ENCODE peak calls at places on chromosomes 7 and 10, in seven cellular contexts. W is fibroblast of pulmonary artery, G is body of pancreas, E is fibroblast of lung, L is AG04450, B is AG10803, S is endothelial cell of umbilical vein. V is an unnamed sample.

GRCh38 chr7:69968969-69969368 is 370.7 kb downstream of the AUTS2 start:
- DNase-seq in W (no peak), G (no peak), E (no peak), L (no peak), B (no peak), S (no peak), V (no peak)

GRCh38 chr7:134548877-134549276 is at the start of gene AKR1B15:
- DNase-seq in W (peak; percentile 10), G (no peak), E (no peak), L (no peak), B (peak; percentile 49), S (no peak), V (no peak)

GRCh38 chr10:75399461-75400162 is 2.0 kb downstream of the ZNF503 start:
- DNase-seq in W (peak; percentile 86), G (peak; percentile 91), E (peak; percentile 69), L (no peak), B (peak; percentile 80), S (peak; percentile 75), V (no peak)

GRCh38 chr7:122038904-122039303 is 105.1 kb downstream of the AASS start:
- DNase-seq in W (no peak), G (no peak), E (peak; percentile 64), L (no peak), B (no peak), S (no peak), V (no peak)

GRCh38 chr7:5780801-5781496 is 514 bp downstream of the RNF216 start:
- DNase-seq in W (peak; percentile 30), G (peak; percentile 40), E (peak; percentile 38), L (no peak), B (peak; percentile 33), S (peak; percentile 46), V (no peak)

GRCh38 chr10:27241640-27242472 is 1.3 kb upstream of the ACBD5 start:
- DNase-seq in W (peak; percentile 95), G (peak; percentile 92), E (peak; percentile 93), L (peak; percentile 81), B (peak; percentile 94), S (peak; percentile 95), V (peak; percentile 87)

GRCh38 chr10:103111031-103111917 is 81.8 kb downstream of the NT5C2 start:
- DNase-seq in W (peak; percentile 57), G (no peak), E (peak; percentile 37), L (no peak), B (peak; percentile 40), S (no peak), V (no peak)

GRCh38 chr10:87504667-87505365 is at the start of gene MINPP1:
- DNase-seq in W (peak; percentile 80), G (peak; percentile 77), E (peak; percentile 88), L (peak; percentile 56), B (peak; percentile 81), S (peak; percentile 69), V (peak; percentile 19)

GRCh38 chr10:70445718-70446485 is 4.4 kb upstream of the NODAL start:
- DNase-seq in W (peak; percentile 37), G (no peak), E (peak; percentile 85), L (peak; percentile 84), B (peak; percentile 62), S (no peak), V (no peak)

GRCh38 chr10:84296071-84296981 is 32.1 kb upstream of the CCSER2 start:
- DNase-seq in W (peak; percentile 79), G (no peak), E (peak; percentile 75), L (peak; percentile 77), B (peak; percentile 57), S (peak; percentile 93), V (no peak)

GRCh38 chr10:110636572-110636931 is 7.6 kb upstream of the RBM20 start:
- DNase-seq in W (no peak), G (no peak), E (no peak), L (no peak), B (no peak), S (no peak), V (no peak)

GRCh38 chr7:102304668-102305067 is 18.0 kb downstream of the SH2B2 start:
- DNase-seq in W (no peak), G (no peak), E (no peak), L (no peak), B (no peak), S (no peak), V (no peak)

GRCh38 chr7:150339369-150339768 is 2.1 kb downstream of the RARRES2 start:
- DNase-seq in W (no peak), G (no peak), E (peak; percentile 52), L (no peak), B (no peak), S (no peak), V (no peak)

GRCh38 chr7:94440460-94441039 is 45.9 kb downstream of the COL1A2 start:
- DNase-seq in W (peak; percentile 42), G (no peak), E (peak; percentile 77), L (no peak), B (peak; percentile 26), S (no peak), V (no peak)

GRCh38 chr10:63596924-63597323 is 75.7 kb downstream of the REEP3 start:
- DNase-seq in W (no peak), G (no peak), E (no peak), L (no peak), B (no peak), S (no peak), V (no peak)

GRCh38 chr10:31031666-31032514 is at the start of gene ZNF438:
- DNase-seq in W (peak; percentile 96), G (peak; percentile 96), E (peak; percentile 92), L (peak; percentile 89), B (peak; percentile 95), S (peak; percentile 97), V (peak; percentile 54)

GRCh38 chr10:31032515-31033132 is 959 bp upstream of the ZNF438 start:
- DNase-seq in W (no peak), G (no peak), E (no peak), L (no peak), B (no peak), S (no peak), V (peak; percentile 67)

GRCh38 chr10:31033166-31033565 is 1.5 kb upstream of the ZNF438 start:
- DNase-seq in W (no peak), G (no peak), E (no peak), L (no peak), B (peak; percentile 25), S (no peak), V (no peak)

GRCh38 chr10:31036209-31036608 is 4.5 kb upstream of the ZNF438 start:
- DNase-seq in W (peak; percentile 27), G (no peak), E (peak; percentile 42), L (no peak), B (no peak), S (peak; percentile 52), V (no peak)

DNA sequence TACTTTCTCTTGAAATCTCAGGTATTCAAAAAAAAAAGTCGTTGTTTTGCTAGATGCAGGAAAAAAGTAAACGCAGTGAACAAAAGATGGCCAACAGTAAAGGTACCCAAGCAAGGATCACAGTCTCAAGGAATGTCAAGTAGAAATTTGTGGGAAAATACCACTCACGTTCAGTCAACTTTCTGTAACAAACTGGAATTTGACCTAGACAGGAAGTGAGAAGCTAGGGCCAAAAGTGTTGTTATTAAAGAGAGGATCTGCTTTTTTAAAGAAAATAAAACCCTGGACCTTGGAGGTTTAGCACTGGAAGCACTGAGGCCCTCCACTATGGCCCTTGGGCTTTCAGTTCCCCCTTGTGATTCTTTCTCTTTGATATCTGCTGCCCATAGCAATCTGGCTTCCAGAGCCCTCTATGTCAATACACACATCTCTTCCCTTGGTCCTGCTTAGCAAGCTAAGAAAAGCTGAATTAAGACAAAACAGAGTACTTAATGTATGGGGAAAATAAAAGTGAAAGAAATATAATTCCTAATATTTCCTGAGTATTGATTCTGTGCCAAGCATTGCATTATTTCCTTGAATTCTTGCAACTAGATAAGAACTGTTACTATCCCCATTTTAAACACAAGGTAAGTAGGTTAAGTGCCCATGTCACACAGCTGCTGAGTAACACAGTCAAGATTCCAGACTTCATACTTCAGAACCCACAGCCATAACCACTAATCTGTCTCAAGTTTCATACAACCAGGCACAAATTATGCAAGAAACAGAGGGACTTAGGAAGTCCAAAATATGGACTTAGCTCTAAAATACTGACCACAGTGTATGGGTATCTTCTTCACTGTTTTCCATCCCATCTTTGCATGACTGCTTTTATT is 2.6 kb upstream of the ZNF438 start:
- DNase-seq in W (peak; percentile 93), G (no peak), E (peak; percentile 99), L (peak; percentile 92), B (peak; percentile 98), S (peak; percentile 69), V (no peak)
- H3K4me3 ChIP-seq in W (no peak overlapping the region), G (no peak overlapping the region), E (no peak overlapping the region), L (no peak overlapping the region), B (no peak overlapping the region), S (no peak overlapping the region), V (no peak overlapping the region)

GRCh38 chr10:14556285-14556956 is 218.3 kb downstream of the FAM107B start:
- DNase-seq in W (no peak), G (peak; percentile 55), E (peak; percentile 22), L (no peak), B (no peak), S (peak; percentile 59), V (no peak)
- TF ChIP-seq CTCF in W (no peak), G (no peak), E (no peak), L (no peak), B (no peak), S (peak; percentile 22), V (no peak)

GRCh38 chr7:141301544-141301943 is 227.7 kb downstream of the TMEM178B start:
- DNase-seq in W (no peak), G (no peak), E (no peak), L (no peak), B (no peak), S (no peak), V (no peak)
- H3K4me3 ChIP-seq in W (no peak overlapping the region), G (no peak overlapping the region), E (no peak overlapping the region), L (no peak overlapping the region), B (no peak overlapping the region), S (no peak overlapping the region), V (no peak overlapping the region)

GRCh38 chr7:108203433-108204002 is 73.4 kb upstream of the LAMB4 start:
- DNase-seq in W (no peak), G (no peak), E (no peak), L (no peak), B (no peak), S (no peak), V (no peak)
- TF ChIP-seq CTCF in W (no peak), G (no peak), E (no peak), L (no peak), B (no peak), S (no peak), V (no peak)

GRCh38 chr10:28331821-28332220 is 29.0 kb upstream of the MPP7 start:
- DNase-seq in W (peak; percentile 25), G (peak; percentile 25), E (peak; percentile 98), L (peak; percentile 85), B (peak; percentile 88), S (peak; percentile 44), V (no peak)

GRCh38 chr10:28327494-28327886 is 24.6 kb upstream of the MPP7 start:
- DNase-seq in W (peak; percentile 31), G (no peak), E (peak; percentile 82), L (no peak), B (peak; percentile 35), S (peak; percentile 34), V (no peak)

GRCh38 chr10:28328346-28328745 is 25.5 kb upstream of the MPP7 start:
- DNase-seq in W (no peak), G (no peak), E (peak; percentile 67), L (no peak), B (peak; percentile 11), S (no peak), V (no peak)

GRCh38 chr10:28332699-28333098 is 29.8 kb upstream of the MPP7 start:
- DNase-seq in W (no peak), G (no peak), E (no peak), L (no peak), B (no peak), S (no peak), V (no peak)

GRCh38 chr10:28326516-28327493 is 23.9 kb upstream of the MPP7 start:
- DNase-seq in W (peak; percentile 38), G (peak; percentile 81), E (peak; percentile 89), L (no peak), B (peak; percentile 25), S (peak; percentile 68), V (no peak)
- H3K4me3 ChIP-seq in W (no peak overlapping the region), G (no peak overlapping the region), E (no peak overlapping the region), L (no peak overlapping the region), B (no peak overlapping the region), S (no peak overlapping the region), V (no peak overlapping the region)

GRCh38 chr10:129888784-129889616 is 75.1 kb downstream of the EBF3 start:
- DNase-seq in W (peak; percentile 51), G (peak; percentile 39), E (no peak), L (no peak), B (peak; percentile 37), S (peak; percentile 2), V (no peak)
- TF ChIP-seq CTCF in W (peak; percentile 64), G (peak; percentile 45), E (peak; percentile 43), L (peak; percentile 58), B (peak; percentile 72), S (peak; percentile 53), V (peak; percentile 61)

V was measured in LNCaP clone FGC.